ENCODE peak calls at places on chromosomes 1 and 21, in five cellular contexts. X is amniotic stem cell, S is GM12892, J is AG09319, P is KG1. B is an unnamed sample.
A peak's percentile ranks its signal among the peaks of the same experiment; 100 is the strongest.

GRCh38 chr1:212981025-212981495 is 30.7 kb downstream of the VASH2 start:
- DNase-seq in X (no peak), S (no peak), J (no peak), P (no peak), B (peak; percentile 64)

GRCh38 chr1:45299981-45300668 is 26.6 kb upstream of the HPDL start:
- DNase-seq in X (peak; percentile 74), S (peak; percentile 34), J (peak; percentile 69), P (peak; percentile 27), B (peak; percentile 45)

GRCh38 chr1:197924516-197925123 is 7.4 kb downstream of the LHX9 start:
- DNase-seq in X (no peak), S (no peak), J (no peak), P (peak; percentile 55), B (peak; percentile 32)

GRCh38 chr1:48536477-48536876 is 64.5 kb upstream of the SPATA6 start:
- DNase-seq in X (no peak), S (no peak), J (no peak), P (no peak), B (no peak)

GRCh38 chr1:223712184-223712855 is at the start of gene CAPN2:
- DNase-seq in X (peak; percentile 76), S (peak; percentile 71), J (peak; percentile 75), P (peak; percentile 35), B (peak; percentile 57)

GRCh38 chr1:110150330-110151174 is at the start of gene SLC6A17:
- DNase-seq in X (no peak), S (peak; percentile 39), J (no peak), P (no peak), B (no peak)

GRCh38 chr1:59765036-59765730 is 49.6 kb upstream of the HOOK1 start:
- DNase-seq in X (no peak), S (no peak), J (no peak), P (no peak), B (no peak)

GRCh38 chr1:240190881-240191385 is 99.2 kb downstream of the FMN2 start:
- DNase-seq in X (peak; percentile 82), S (no peak), J (peak; percentile 97), P (peak; percentile 16), B (peak; percentile 69)

GRCh38 chr1:8430476-8430875 is 112.6 kb downstream of the SLC45A1 start:
- DNase-seq in X (no peak), S (no peak), J (no peak), P (no peak), B (no peak)

GRCh38 chr21:44818636-44819011 is 762 bp upstream of the SUMO3 start:
- DNase-seq in X (no peak), S (no peak), J (no peak), P (no peak), B (no peak)

GRCh38 chr1:111836111-111836510 is 80.4 kb downstream of the DDX20 start:
- DNase-seq in X (no peak), S (no peak), J (no peak), P (no peak), B (no peak)

GRCh38 chr1:222369991-222370910 is 177.7 kb downstream of the HHIPL2 start:
- DNase-seq in X (no peak), S (no peak), J (no peak), P (no peak), B (peak; percentile 51)

GRCh38 chr1:98821379-98821778 is 159.9 kb downstream of the SNX7 start:
- DNase-seq in X (no peak), S (no peak), J (no peak), P (no peak), B (no peak)

GRCh38 chr1:176854725-176855433 is 309.6 kb downstream of the ASTN1 start:
- DNase-seq in X (no peak), S (no peak), J (no peak), P (no peak), B (no peak)

GRCh38 chr1:156874142-156874541 is 13.5 kb downstream of the NTRK1 start:
- DNase-seq in X (no peak), S (no peak), J (no peak), P (no peak), B (no peak)

GRCh38 chr1:159207774-159208459 is 3.2 kb downstream of the ACKR1 start:
- DNase-seq in X (no peak), S (no peak), J (no peak), P (no peak), B (no peak)

GRCh38 chr21:41834252-41834925 is 44.8 kb downstream of the PRDM15 start:
- DNase-seq in X (no peak), S (no peak), J (no peak), P (no peak), B (no peak)

GRCh38 chr1:72917920-72918319 is 635.6 kb upstream of the NEGR1 start:
- DNase-seq in X (no peak), S (no peak), J (no peak), P (no peak), B (no peak)

GRCh38 chr1:225597926-225598575 is 54.9 kb downstream of the ENAH start:
- DNase-seq in X (no peak), S (no peak), J (no peak), P (no peak), B (no peak)

GRCh38 chr1:4603317-4604110 is 50.9 kb upstream of the AJAP1 start:
- DNase-seq in X (no peak), S (no peak), J (no peak), P (peak; percentile 59), B (no peak)

GRCh38 chr1:22845536-22845935 is 127.1 kb downstream of the LACTBL1 start:
- DNase-seq in X (no peak), S (no peak), J (no peak), P (no peak), B (no peak)

GRCh38 chr1:12501661-12502060 is 116.3 kb downstream of the DHRS3 start:
- DNase-seq in X (no peak), S (no peak), J (no peak), P (no peak), B (no peak)

GRCh38 chr1:183126000-183126366 is 60.1 kb upstream of the LAMC2 start:
- DNase-seq in X (no peak), S (no peak), J (no peak), P (no peak), B (no peak)

GRCh38 chr1:238141295-238141694 is 250.6 kb upstream of the ZP4 start:
- DNase-seq in X (no peak), S (no peak), J (no peak), P (no peak), B (no peak)

B was measured in retinal pigment epithelial cell.